ENCODE peak calls at places on chromosomes 5 and 9, in six cellular contexts. Z is activated CD4-positive, alpha-beta memory T cell treated with anti-CD3 and anti-CD28 coated beads, Interleukin-2, amount 10 ng/mL, durations not matched to agents 7 days and 5 days; M is CD4-positive, alpha-beta T cell; H is SK-N-MC; N is pons; G is lower leg skin. K is an unnamed sample.

GRCh38 chr5:155594270-155594669 is 580.7 kb downstream of the KIF4B start:
- DNase-seq in M (no peak), Z (no peak), N (no peak), G (no peak), H (no peak), K (no peak)

GRCh38 chr5:168931638-168932345 is 352.6 kb upstream of the PANK3 start:
- DNase-seq in G (peak), H (no peak), M (no peak), Z (no peak), N (no peak), K (no peak)

GRCh38 chr5:45696206-45696836 is at the start of gene HCN1:
- DNase-seq in N (peak), Z (peak), G (peak), M (no peak), H (no peak), K (no peak)

GRCh38 chr9:25648116-25648515 is 30.1 kb downstream of the TUSC1 start:
- DNase-seq in H (no peak), Z (no peak), M (no peak), G (no peak), N (no peak), K (no peak)

GRCh38 chr9:75775173-75775572 is 115.3 kb upstream of the PCSK5 start:
- DNase-seq in M (no peak), G (no peak), H (no peak), Z (no peak), N (no peak), K (no peak)

GRCh38 chr9:134066546-134066922 is 1.3 kb downstream of the BRD3 start:
- DNase-seq in H (no peak), M (no peak), G (no peak), Z (no peak), N (no peak), K (no peak)

GRCh38 chr9:134969401-134969800 is 51.7 kb upstream of the FCN1 start:
- DNase-seq in H (no peak), Z (no peak), N (no peak), G (no peak), M (no peak), K (no peak)

GRCh38 chr5:38208782-38209378 is 49.5 kb upstream of the EGFLAM start:
- DNase-seq in M (no peak), Z (no peak), N (peak), H (no peak), G (no peak), K (no peak)

K was measured in T-helper 17 cell.